ENCODE peak calls at places on chromosomes 3 and 15, in eight cellular contexts. G is Caco-2, T is astrocyte, I is thoracic aorta, K is neural progenitor cell, B is heart right ventricle, P is Peyer's patch, N is right atrium auricular region. Z is an unnamed sample. For H3K4me1, the result is how much of the 10 kb centered on the place peaks cover.

GRCh38 chr3:34919025-34919424 is 720.3 kb upstream of the ARPP21 start:
- DNase-seq in B (no peak), P (no peak), K (peak), G (no peak), I (no peak), T (no peak), N (no peak), Z (no peak)

GRCh38 chr3:24220859-24221657 is 273.6 kb downstream of the THRB start:
- DNase-seq in T (peak), P (no peak), G (peak), N (peak), I (peak), K (peak), B (peak), Z (no peak)

GRCh38 chr15:43771816-43772215 is 5.0 kb downstream of the ELL3 start:
- DNase-seq in N (no peak), G (no peak), I (no peak), T (no peak), P (no peak), B (no peak), K (no peak), Z (no peak)

GRCh38 chr15:42890161-42890913 is 30.2 kb downstream of the TTBK2 start:
- DNase-seq in G (peak), T (peak), P (no peak), I (no peak), B (no peak), N (no peak), K (no peak), Z (no peak)

GRCh38 chr15:26260517-26261133 is 397.5 kb upstream of the ATP10A start:
- DNase-seq in P (no peak), I (no peak), N (no peak), B (no peak), T (no peak), K (peak), G (no peak), Z (no peak)

GRCh38 chr3:113531826-113532697 is at the start of gene SIDT1:
- DNase-seq in G (no peak), T (no peak), P (peak), I (no peak), B (no peak), N (no peak), K (peak), Z (peak)

GRCh38 chr15:50114381-50114780 is 4.7 kb downstream of the ATP8B4 start:
- DNase-seq in G (no peak), I (no peak), N (no peak), T (no peak), K (no peak), P (no peak), B (no peak), Z (peak)

GRCh38 chr3:150251654-150252053 is 156.4 kb upstream of the TSC22D2 start:
- DNase-seq in N (no peak), B (no peak), I (no peak), T (peak), P (no peak), K (no peak), G (no peak), Z (no peak)

GRCh38 chr3:95750097-95750496 is 1064.3 kb upstream of the EPHA6 start:
- DNase-seq in N (no peak), G (no peak), K (no peak), T (no peak), P (no peak), B (no peak), I (no peak), Z (no peak)

GRCh38 chr3:183545688-183546087 is 9.8 kb downstream of the KLHL6 start:
- DNase-seq in P (no peak), T (no peak), K (no peak), N (no peak), B (no peak), G (no peak), I (no peak), Z (no peak)

GRCh38 chr3:98513736-98514135 is 9.0 kb downstream of the CLDND1 start:
- DNase-seq in K (no peak), G (no peak), I (no peak), B (no peak), N (no peak), P (no peak), T (no peak), Z (no peak)

GRCh38 chr3:172808969-172809546 is 58.5 kb downstream of the ECT2 start:
- DNase-seq in N (no peak), T (peak), P (no peak), B (no peak), G (no peak), K (peak), I (no peak), Z (no peak)

GRCh38 chr15:89903858-89904130 is 9.0 kb downstream of the ARPIN start:
- DNase-seq in G (no peak), P (no peak), K (no peak), B (no peak), I (no peak), T (no peak), N (peak), Z (no peak)

GRCh38 chr15:52557242-52557641 is 11.6 kb downstream of the ARPP19 start:
- DNase-seq in B (no peak), T (peak), N (no peak), P (no peak), K (no peak), G (no peak), I (no peak), Z (no peak)

GRCh38 chr3:125443923-125444322 is 68.8 kb upstream of the ZNF148 start:
- DNase-seq in N (no peak), T (peak), G (no peak), I (no peak), P (no peak), B (no peak), K (no peak), Z (no peak)

GRCh38 chr3:43093974-43094373 is 11.9 kb downstream of the POMGNT2 start:
- DNase-seq in N (no peak), B (no peak), P (no peak), I (no peak), T (no peak), K (no peak), G (no peak), Z (no peak)

GRCh38 chr3:170572665-170573253 is 13.1 kb downstream of the SLC7A14 start:
- DNase-seq in T (peak), N (no peak), I (no peak), K (no peak), G (no peak), P (no peak), B (no peak), Z (no peak)

GRCh38 chr15:42364529-42364928 is 5.2 kb downstream of the CAPN3 start:
- DNase-seq in P (no peak), T (no peak), I (no peak), G (no peak), K (no peak), N (no peak), B (no peak), Z (no peak)

GRCh38 chr3:104069114-104069513 is 1297.6 kb upstream of the ALCAM start:
- DNase-seq in T (peak), K (no peak), N (no peak), I (no peak), G (no peak), B (no peak), P (no peak), Z (no peak)

GRCh38 chr3:152969557-152970300 is 134.8 kb downstream of the P2RY1 start:
- DNase-seq in K (no peak), I (no peak), B (no peak), P (no peak), G (no peak), N (no peak), T (no peak), Z (no peak)

GRCh38 chr3:123610331-123610730 is 25.5 kb upstream of the HACD2 start:
- DNase-seq in K (no peak), P (peak), B (no peak), T (no peak), N (no peak), I (no peak), G (no peak), Z (no peak)

GRCh38 chr3:150721285-150722130 is 17.8 kb upstream of the ERICH6 start:
- DNase-seq in K (peak), G (no peak), B (no peak), P (no peak), T (no peak), N (no peak), I (no peak), Z (no peak)

GRCh38 chr3:101151286-101151901 is 158.2 kb upstream of the ABI3BP start:
- DNase-seq in K (no peak), B (no peak), I (no peak), P (no peak), N (no peak), T (no peak), G (no peak), Z (no peak)

GRCh38 chr3:129182390-129183180 is 1.1 kb downstream of the CNBP start:
- DNase-seq in B (no peak), K (peak), P (no peak), G (no peak), T (peak), I (no peak), N (no peak), Z (no peak)

GRCh38 chr3:132549890-132550578 is 47.0 kb upstream of the ACKR4 start:
- DNase-seq in N (no peak), B (no peak), I (no peak), G (no peak), T (peak), P (no peak), K (no peak), Z (no peak)

GRCh38 chr3:2957115-2957514 is 153.1 kb downstream of the IL5RA start:
- DNase-seq in N (no peak), B (no peak), I (no peak), K (no peak), P (no peak), G (no peak), T (no peak), Z (no peak)

GRCh38 chr15:75209289-75209676 is 7.6 kb downstream of the C15orf39 start:
- DNase-seq in B (no peak), N (no peak), G (no peak), P (no peak), T (no peak), I (no peak), K (no peak), Z (no peak)

GRCh38 chr3:50675179-50676030 is 678 bp downstream of the DOCK3 start:
- DNase-seq in B (peak), I (no peak), G (no peak), P (peak), N (peak), K (peak), T (no peak), Z (peak)

GRCh38 chr15:85329561-85330421 is 50.6 kb upstream of the AKAP13 start:
- DNase-seq in G (no peak), K (no peak), N (no peak), I (no peak), B (no peak), P (peak), T (peak), Z (no peak)

GRCh38 chr3:46071222-46071621 is 43.9 kb upstream of the XCR1 start:
- DNase-seq in N (no peak), T (no peak), G (no peak), I (no peak), B (no peak), P (no peak), K (no peak), Z (no peak)

GRCh38 chr3:177177670-177178295 is 19.5 kb downstream of the TBL1XR1 start:
- DNase-seq in T (no peak), K (no peak), B (no peak), G (no peak), I (no peak), P (no peak), N (no peak), Z (peak)

GRCh38 chr15:31489801-31490646 is 163.4 kb downstream of the KLF13 start:
- DNase-seq in N (peak), G (no peak), P (peak), K (peak), B (peak), I (no peak), T (peak), Z (peak)

GRCh38 chr3:48440590-48440958 is 517 bp downstream of the TMA7 start:
- DNase-seq in K (peak), P (peak), I (no peak), N (no peak), T (no peak), B (no peak), G (no peak), Z (no peak)

GRCh38 chr3:138062626-138063025 is 52.7 kb downstream of the CLDN18 start:
- DNase-seq in K (no peak), B (no peak), I (no peak), G (no peak), N (no peak), T (peak), P (no peak), Z (no peak)

GRCh38 chr3:116569611-116570010 is 124.3 kb upstream of the LSAMP start:
- DNase-seq in N (no peak), G (no peak), K (no peak), T (peak), I (no peak), B (no peak), P (no peak), Z (no peak)

GRCh38 chr3:94440767-94441493 is 378.1 kb downstream of the NSUN3 start:
- DNase-seq in B (no peak), G (no peak), N (no peak), I (no peak), T (peak), P (no peak), K (no peak), Z (no peak)

GRCh38 chr15:81194723-81195122 is 2.0 kb upstream of the IL16 start:
- DNase-seq in I (no peak), G (no peak), T (no peak), N (no peak), P (no peak), B (no peak), K (no peak), Z (no peak)

GRCh38 chr15:43329222-43329959 is 982 bp downstream of the LCMT2 start:
- DNase-seq in P (peak), G (no peak), B (peak), T (peak), N (no peak), I (no peak), K (peak), Z (peak)

GRCh38 chr15:94312946-94313345 is 81.6 kb downstream of the MCTP2 start:
- DNase-seq in T (peak), K (no peak), N (no peak), I (no peak), B (no peak), G (no peak), P (no peak), Z (no peak)

GRCh38 chr15:64515196-64515595 is 54.8 kb downstream of the ZNF609 start:
- DNase-seq in K (no peak), N (no peak), P (no peak), G (no peak), B (no peak), I (no peak), T (no peak), Z (no peak)

GRCh38 chr3:13068269-13069010 is 4.8 kb downstream of the IQSEC1 start:
- DNase-seq in P (no peak), B (no peak), I (no peak), N (no peak), K (no peak), G (no peak), T (no peak), Z (no peak)
- TF ChIP-seq CTCF in P (no peak), B (no peak), I (no peak), N (no peak), K (no peak), G (no peak), T (no peak), Z (no peak)

DNA sequence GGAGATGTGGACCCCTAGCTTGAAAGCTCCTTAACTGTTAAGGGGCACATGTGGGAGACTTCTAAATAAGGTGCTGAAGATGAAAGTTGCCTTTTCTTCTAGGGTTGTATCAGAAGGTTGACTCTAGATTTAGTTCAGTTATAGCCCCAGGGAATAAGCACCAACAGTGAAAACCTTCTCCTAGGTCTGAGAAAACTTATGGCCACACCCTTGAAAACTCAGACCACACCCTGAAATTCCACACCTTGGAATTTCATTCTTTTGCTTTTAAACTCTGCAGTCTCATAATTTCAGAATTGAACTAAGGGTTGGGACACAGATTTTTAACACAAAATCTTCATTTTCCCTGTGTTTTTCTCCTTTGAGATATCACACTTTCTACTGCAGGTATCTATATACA is 355.8 kb upstream of the IL12A start:
- DNase-seq in I (no peak), P (no peak), K (no peak), B (no peak), N (no peak), G (no peak), T (no peak), Z (no peak)
- H3K4me1 ChIP-seq in I (under half), P (under half), K (under half), B (under half), N (under half), G (half or more), T (under half), Z (under half)

DNA sequence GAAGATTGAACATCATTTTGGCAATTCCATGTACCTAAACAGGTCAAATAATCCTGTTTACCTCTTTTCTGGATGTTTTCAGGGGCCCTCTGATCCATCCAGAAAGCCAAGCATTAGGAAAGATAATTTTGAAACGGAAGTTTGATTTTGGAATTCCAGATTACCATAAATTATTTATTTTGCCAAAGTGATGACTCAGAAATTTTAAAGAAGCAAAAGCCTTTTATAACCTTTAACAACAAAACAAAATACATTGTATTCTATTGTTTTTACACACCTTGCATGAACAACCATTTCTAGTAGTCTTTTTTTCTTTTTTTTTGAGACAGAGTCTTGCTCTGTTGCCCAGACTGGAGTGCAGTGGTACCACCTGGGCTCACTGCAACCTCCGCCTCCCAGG is 32.0 kb upstream of the INO80 start:
- DNase-seq in G (no peak), K (no peak), I (no peak), P (no peak), B (no peak), T (no peak), N (no peak), Z (no peak)
- TF ChIP-seq CTCF in G (no peak), K (no peak), I (no peak), P (no peak), B (no peak), T (no peak), N (no peak), Z (no peak)

GRCh38 chr3:72932416-72932815 is 44.6 kb downstream of the GXYLT2 start:
- DNase-seq in N (no peak), P (no peak), I (no peak), K (no peak), T (no peak), B (no peak), G (no peak), Z (no peak)

GRCh38 chr3:72930754-72931153 is 42.9 kb downstream of the GXYLT2 start:
- DNase-seq in K (no peak), P (no peak), I (no peak), T (no peak), G (no peak), N (no peak), B (no peak), Z (no peak)
- H3K4me1 ChIP-seq in K (under half), P (under half), I (under half), T (under half), G (under half), N (under half), B (under half), Z (under half)

GRCh38 chr3:86388848-86389247 is 602.1 kb downstream of the VGLL3 start:
- DNase-seq in T (no peak), N (no peak), P (no peak), G (peak), B (no peak), I (no peak), K (no peak), Z (no peak)
- TF ChIP-seq CTCF in T (no peak), N (no peak), P (no peak), G (peak), B (no peak), I (no peak), K (peak), Z (no peak)

DNA sequence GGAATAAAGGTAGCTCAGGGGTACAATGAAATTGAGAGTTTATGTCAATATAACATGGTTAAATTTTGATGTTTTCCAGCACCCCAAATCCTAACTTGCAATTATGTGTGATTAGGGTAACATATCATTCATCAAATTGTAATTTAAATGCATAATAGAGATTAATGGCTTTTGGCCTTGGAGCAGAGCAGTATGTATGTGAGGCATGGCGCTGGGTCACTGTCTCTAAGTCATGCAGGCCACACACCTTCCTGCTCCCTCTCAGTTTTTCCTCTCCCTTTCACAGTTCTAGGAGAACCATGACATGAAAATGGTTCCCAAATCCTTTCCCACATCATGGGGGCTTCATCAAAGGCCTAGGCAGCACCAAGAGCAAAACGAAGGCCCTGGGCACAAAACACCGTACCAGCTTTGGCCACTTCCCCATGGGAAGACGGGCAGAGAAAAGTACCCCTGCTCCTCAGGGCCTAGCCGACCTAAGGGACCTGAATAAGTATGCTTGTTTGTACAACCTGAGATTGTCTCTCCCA is 3.9 kb upstream of the SRP14 start:
- DNase-seq in G (no peak), K (no peak), N (peak), T (no peak), I (no peak), P (no peak), B (no peak), Z (no peak)
- H3K4me1 ChIP-seq in G (under half), K (under half), N (half or more), T (under half), I (under half), P (under half), B (under half), Z (under half)

Z was measured in mucosa of descending colon.